ENCODE peak calls at places on chromosomes 4 and X, in eight cellular contexts. One of them, this sample, is unnamed.

GRCh38 chrX:130028196-130028595 is 45.8 kb downstream of the BCORL1 start:
- DNase-seq in A673: peak; percentile 25
- DNase-seq in hepatocyte: peak; percentile 35
- DNase-seq in T-helper 1 cell: peak; percentile 19
- DNase-seq in AG20443: peak; percentile 54
- DNase-seq in NAMALWA: peak; percentile 30
- DNase-seq in sigmoid colon: no peak
- DNase-seq in PC-3: peak; percentile 54
- DNase-seq in this sample: no peak

GRCh38 chr4:27779827-27780226 is 919.2 kb downstream of the STIM2 start:
- DNase-seq in NAMALWA: no peak
- DNase-seq in hepatocyte: no peak
- DNase-seq in sigmoid colon: no peak
- DNase-seq in AG20443: no peak
- DNase-seq in T-helper 1 cell: no peak
- DNase-seq in A673: no peak
- DNase-seq in PC-3: no peak
- DNase-seq in this sample: no peak

GRCh38 chrX:41085883-41086626 is 810 bp downstream of the USP9X start:
- DNase-seq in NAMALWA: peak; percentile 65
- DNase-seq in T-helper 1 cell: peak; percentile 18
- DNase-seq in A673: peak; percentile 57
- DNase-seq in sigmoid colon: peak; percentile 80
- DNase-seq in AG20443: peak; percentile 40
- DNase-seq in hepatocyte: peak; percentile 68
- DNase-seq in PC-3: peak; percentile 51
- DNase-seq in this sample: no peak

GRCh38 chrX:10990418-10990817 is 120.7 kb upstream of the HCCS start:
- DNase-seq in A673: no peak
- DNase-seq in sigmoid colon: no peak
- DNase-seq in AG20443: peak; percentile 6
- DNase-seq in NAMALWA: no peak
- DNase-seq in T-helper 1 cell: no peak
- DNase-seq in PC-3: no peak
- DNase-seq in hepatocyte: no peak
- DNase-seq in this sample: no peak

GRCh38 chr4:83323136-83323535 is 11.5 kb downstream of the HPSE start:
- DNase-seq in sigmoid colon: no peak
- DNase-seq in A673: no peak
- DNase-seq in PC-3: no peak
- DNase-seq in hepatocyte: peak; percentile 29
- DNase-seq in T-helper 1 cell: no peak
- DNase-seq in AG20443: no peak
- DNase-seq in NAMALWA: no peak
- DNase-seq in this sample: no peak

GRCh38 chr4:176383273-176384077 is 63.7 kb downstream of the SPCS3 start:
- DNase-seq in sigmoid colon: no peak
- DNase-seq in NAMALWA: no peak
- DNase-seq in hepatocyte: no peak
- DNase-seq in AG20443: peak; percentile 29
- DNase-seq in PC-3: peak; percentile 15
- DNase-seq in A673: no peak
- DNase-seq in T-helper 1 cell: no peak
- DNase-seq in this sample: no peak

GRCh38 chrX:16695079-16695676 is 17.3 kb downstream of the CTPS2 start:
- DNase-seq in NAMALWA: peak; percentile 70
- DNase-seq in T-helper 1 cell: peak; percentile 37
- DNase-seq in hepatocyte: peak; percentile 77
- DNase-seq in AG20443: peak; percentile 44
- DNase-seq in A673: peak; percentile 74
- DNase-seq in PC-3: peak; percentile 75
- DNase-seq in sigmoid colon: no peak
- DNase-seq in this sample: no peak

GRCh38 chrX:40952855-40953254 is 132.4 kb upstream of the USP9X start:
- DNase-seq in AG20443: peak; percentile 14
- DNase-seq in sigmoid colon: no peak
- DNase-seq in T-helper 1 cell: no peak
- DNase-seq in NAMALWA: no peak
- DNase-seq in A673: no peak
- DNase-seq in PC-3: peak; percentile 7
- DNase-seq in hepatocyte: no peak
- DNase-seq in this sample: no peak

GRCh38 chr4:76087007-76087769 is 12.7 kb downstream of the ART3 start:
- DNase-seq in AG20443: peak; percentile 66
- DNase-seq in NAMALWA: peak; percentile 23
- DNase-seq in hepatocyte: peak; percentile 77
- DNase-seq in A673: peak; percentile 70
- DNase-seq in sigmoid colon: no peak
- DNase-seq in T-helper 1 cell: no peak
- DNase-seq in PC-3: peak; percentile 73
- DNase-seq in this sample: no peak

GRCh38 chr4:184950926-184951325 is 67.4 kb upstream of the HELT start:
- DNase-seq in hepatocyte: no peak
- DNase-seq in sigmoid colon: no peak
- DNase-seq in NAMALWA: no peak
- DNase-seq in AG20443: no peak
- DNase-seq in A673: no peak
- DNase-seq in PC-3: no peak
- DNase-seq in T-helper 1 cell: no peak
- DNase-seq in this sample: peak; percentile 74

GRCh38 chr4:71537551-71538065 is 198.8 kb downstream of the SLC4A4 start:
- DNase-seq in hepatocyte: no peak
- DNase-seq in A673: no peak
- DNase-seq in sigmoid colon: no peak
- DNase-seq in PC-3: no peak
- DNase-seq in AG20443: no peak
- DNase-seq in T-helper 1 cell: no peak
- DNase-seq in NAMALWA: no peak
- DNase-seq in this sample: no peak

GRCh38 chr4:184664445-184665210 is 15.1 kb downstream of the PRIMPOL start:
- DNase-seq in AG20443: peak; percentile 59
- DNase-seq in NAMALWA: peak; percentile 51
- DNase-seq in A673: peak; percentile 48
- DNase-seq in PC-3: peak; percentile 19
- DNase-seq in sigmoid colon: no peak
- DNase-seq in T-helper 1 cell: no peak
- DNase-seq in hepatocyte: no peak
- DNase-seq in this sample: no peak

GRCh38 chr4:48047421-48047844 is 30.9 kb downstream of the NIPAL1 start:
- DNase-seq in sigmoid colon: no peak
- DNase-seq in T-helper 1 cell: peak; percentile 20
- DNase-seq in NAMALWA: peak; percentile 90
- DNase-seq in A673: no peak
- DNase-seq in AG20443: no peak
- DNase-seq in PC-3: no peak
- DNase-seq in hepatocyte: no peak
- DNase-seq in this sample: no peak

GRCh38 chr4:142043509-142043908 is 407.1 kb downstream of the IL15 start:
- DNase-seq in PC-3: peak; percentile 89
- DNase-seq in T-helper 1 cell: no peak
- DNase-seq in hepatocyte: no peak
- DNase-seq in AG20443: peak; percentile 16
- DNase-seq in NAMALWA: no peak
- DNase-seq in sigmoid colon: no peak
- DNase-seq in A673: no peak
- DNase-seq in this sample: no peak

GRCh38 chr4:86831262-86832090 is 17.7 kb downstream of the SLC10A6 start:
- DNase-seq in PC-3: peak; percentile 94
- DNase-seq in AG20443: peak; percentile 80
- DNase-seq in sigmoid colon: no peak
- DNase-seq in NAMALWA: no peak
- DNase-seq in A673: no peak
- DNase-seq in T-helper 1 cell: no peak
- DNase-seq in hepatocyte: peak; percentile 39
- DNase-seq in this sample: no peak

GRCh38 chr4:121256887-121257426 is 92.8 kb upstream of the TNIP3 start:
- DNase-seq in sigmoid colon: no peak
- DNase-seq in PC-3: no peak
- DNase-seq in A673: no peak
- DNase-seq in AG20443: no peak
- DNase-seq in NAMALWA: no peak
- DNase-seq in hepatocyte: no peak
- DNase-seq in T-helper 1 cell: no peak
- DNase-seq in this sample: no peak

GRCh38 chr4:169103966-169104412 is 93.9 kb upstream of the CBR4 start:
- DNase-seq in PC-3: peak; percentile 95
- DNase-seq in T-helper 1 cell: no peak
- DNase-seq in AG20443: no peak
- DNase-seq in A673: no peak
- DNase-seq in hepatocyte: no peak
- DNase-seq in sigmoid colon: no peak
- DNase-seq in NAMALWA: no peak
- DNase-seq in this sample: no peak

GRCh38 chrX:63784902-63785692 is at the start of gene ARHGEF9:
- DNase-seq in sigmoid colon: peak; percentile 68
- DNase-seq in PC-3: no peak
- DNase-seq in NAMALWA: no peak
- DNase-seq in T-helper 1 cell: no peak
- DNase-seq in A673: no peak
- DNase-seq in AG20443: peak; percentile 33
- DNase-seq in hepatocyte: peak; percentile 70
- DNase-seq in this sample: no peak

GRCh38 chr4:3363411-3364141 is 70.8 kb downstream of the RGS12 start:
- DNase-seq in sigmoid colon: peak; percentile 57
- DNase-seq in hepatocyte: peak; percentile 2
- DNase-seq in A673: no peak
- DNase-seq in PC-3: no peak
- DNase-seq in NAMALWA: no peak
- DNase-seq in AG20443: no peak
- DNase-seq in T-helper 1 cell: no peak
- DNase-seq in this sample: peak; percentile 77

GRCh38 chr4:98625399-98625798 is 33.0 kb downstream of the TSPAN5 start:
- DNase-seq in NAMALWA: no peak
- DNase-seq in sigmoid colon: no peak
- DNase-seq in A673: no peak
- DNase-seq in T-helper 1 cell: no peak
- DNase-seq in AG20443: no peak
- DNase-seq in PC-3: peak; percentile 20
- DNase-seq in hepatocyte: no peak
- DNase-seq in this sample: no peak

GRCh38 chrX:54695816-54696487 is 102.1 kb downstream of the ITIH6 start:
- DNase-seq in A673: no peak
- DNase-seq in NAMALWA: peak; percentile 14
- DNase-seq in AG20443: no peak
- DNase-seq in hepatocyte: no peak
- DNase-seq in PC-3: peak; percentile 39
- DNase-seq in sigmoid colon: no peak
- DNase-seq in T-helper 1 cell: no peak
- DNase-seq in this sample: no peak

GRCh38 chr4:113499696-113500095 is 261.8 kb downstream of the CAMK2D start:
- DNase-seq in NAMALWA: no peak
- DNase-seq in AG20443: peak; percentile 30
- DNase-seq in A673: no peak
- DNase-seq in T-helper 1 cell: no peak
- DNase-seq in hepatocyte: peak; percentile 21
- DNase-seq in sigmoid colon: no peak
- DNase-seq in PC-3: peak; percentile 47
- DNase-seq in this sample: no peak